ENCODE peak calls at places on chromosomes 12 and 14, in ten cellular contexts. O is esophagus squamous epithelium, N is HCT116, D is ovary, L is transverse colon, G is body of pancreas, F is IMR-90, W is testis, P is right lobe of liver, Z is A549. K is an unnamed sample.
A peak's percentile ranks its signal among the peaks of the same experiment; 100 is the strongest.

GRCh38 chr12:132081423-132081822 is 62.7 kb downstream of the DDX51 start:
- DNase-seq in O (no peak), N (no peak), D (no peak), L (no peak), G (no peak), F (no peak), W (no peak), P (no peak), Z (no peak), K (no peak)

GRCh38 chr14:53954551-53955233 is 1.9 kb downstream of the BMP4 start:
- DNase-seq in O (no peak), N (no peak), D (peak; percentile 39), L (no peak), G (peak; percentile 16), F (peak; percentile 36), W (no peak), P (no peak), Z (peak; percentile 21), K (peak; percentile 28)

GRCh38 chr12:82184844-82185243 is 173.3 kb downstream of the CCDC59 start:
- DNase-seq in O (no peak), N (no peak), D (no peak), L (no peak), G (no peak), F (no peak), W (no peak), P (no peak), Z (no peak), K (no peak)

GRCh38 chr14:35402323-35403084 is 2.0 kb downstream of the NFKBIA start:
- DNase-seq in O (no peak), N (no peak), D (no peak), L (peak; percentile 48), G (peak; percentile 32), F (peak; percentile 56), W (no peak), P (peak; percentile 77), Z (no peak), K (no peak)

GRCh38 chr12:93699271-93700141 is 22.3 kb downstream of the CRADD start:
- DNase-seq in O (no peak), N (no peak), D (no peak), L (no peak), G (no peak), F (peak; percentile 93), W (no peak), P (no peak), Z (no peak), K (no peak)

GRCh38 chr12:113971392-113971791 is 5.3 kb upstream of the RBM19 start:
- DNase-seq in O (no peak), N (no peak), D (no peak), L (no peak), G (no peak), F (no peak), W (no peak), P (no peak), Z (no peak), K (no peak)

GRCh38 chr14:64337901-64338615 is 43.9 kb upstream of the ESR2 start:
- DNase-seq in O (no peak), N (no peak), D (no peak), L (peak; percentile 59), G (peak; percentile 59), F (peak; percentile 58), W (peak; percentile 79), P (no peak), Z (peak; percentile 77), K (peak; percentile 19)

GRCh38 chr14:95889236-95889979 is 12.8 kb downstream of the TUNAR start:
- DNase-seq in O (no peak), N (no peak), D (no peak), L (no peak), G (no peak), F (no peak), W (no peak), P (no peak), Z (no peak), K (no peak)

GRCh38 chr14:59576332-59577294 is at the start of gene CCDC175:
- DNase-seq in O (no peak), N (peak; percentile 60), D (peak; percentile 17), L (peak; percentile 92), G (peak; percentile 90), F (peak; percentile 71), W (peak; percentile 97), P (peak; percentile 88), Z (peak; percentile 87), K (peak; percentile 89)

GRCh38 chr12:94037444-94037843 is 110.9 kb upstream of the PLXNC1 start:
- DNase-seq in O (no peak), N (no peak), D (no peak), L (no peak), G (no peak), F (no peak), W (no peak), P (no peak), Z (no peak), K (no peak)

GRCh38 chr12:52079576-52080402 is at the start of gene SMIM41:
- DNase-seq in O (no peak), N (no peak), D (peak; percentile 34), L (no peak), G (no peak), F (no peak), W (no peak), P (no peak), Z (no peak), K (no peak)
- TF ChIP-seq POLR2A in O (no peak), N (no peak), D (no peak), L (no peak), G (no peak), F (peak; percentile 10), W (no peak), P (no peak), Z (no peak), K (no peak)

GRCh38 chr12:89621511-89621910 is 87.1 kb downstream of the ATP2B1 start:
- DNase-seq in O (no peak), N (no peak), D (no peak), L (no peak), G (no peak), F (no peak), W (no peak), P (no peak), Z (no peak), K (no peak)
- H3K27ac ChIP-seq in O (no peak overlapping the region), N (no peak overlapping the region), D (no peak overlapping the region), L (no peak overlapping the region), G (no peak overlapping the region), F (no peak overlapping the region), W (no peak overlapping the region), P (no peak overlapping the region), Z (no peak overlapping the region), K (no peak overlapping the region)

GRCh38 chr12:56256326-56256960 is 1.7 kb downstream of the ANKRD52 start:
- DNase-seq in O (no peak), N (no peak), D (no peak), L (no peak), G (no peak), F (peak; percentile 46), W (no peak), P (peak; percentile 16), Z (no peak), K (peak; percentile 35)

GRCh38 chr12:56258820-56259183 is 618 bp upstream of the ANKRD52 start:
- DNase-seq in O (no peak), N (no peak), D (no peak), L (no peak), G (no peak), F (no peak), W (no peak), P (no peak), Z (no peak), K (no peak)

GRCh38 chr12:56257071-56257470 is 1.1 kb downstream of the ANKRD52 start:
- DNase-seq in O (no peak), N (no peak), D (no peak), L (no peak), G (no peak), F (no peak), W (no peak), P (peak; percentile 12), Z (no peak), K (no peak)

GRCh38 chr12:56257491-56258067 is 605 bp downstream of the ANKRD52 start:
- DNase-seq in O (no peak), N (no peak), D (no peak), L (no peak), G (peak; percentile 39), F (peak; percentile 11), W (peak; percentile 37), P (no peak), Z (peak; percentile 44), K (no peak)

DNA sequence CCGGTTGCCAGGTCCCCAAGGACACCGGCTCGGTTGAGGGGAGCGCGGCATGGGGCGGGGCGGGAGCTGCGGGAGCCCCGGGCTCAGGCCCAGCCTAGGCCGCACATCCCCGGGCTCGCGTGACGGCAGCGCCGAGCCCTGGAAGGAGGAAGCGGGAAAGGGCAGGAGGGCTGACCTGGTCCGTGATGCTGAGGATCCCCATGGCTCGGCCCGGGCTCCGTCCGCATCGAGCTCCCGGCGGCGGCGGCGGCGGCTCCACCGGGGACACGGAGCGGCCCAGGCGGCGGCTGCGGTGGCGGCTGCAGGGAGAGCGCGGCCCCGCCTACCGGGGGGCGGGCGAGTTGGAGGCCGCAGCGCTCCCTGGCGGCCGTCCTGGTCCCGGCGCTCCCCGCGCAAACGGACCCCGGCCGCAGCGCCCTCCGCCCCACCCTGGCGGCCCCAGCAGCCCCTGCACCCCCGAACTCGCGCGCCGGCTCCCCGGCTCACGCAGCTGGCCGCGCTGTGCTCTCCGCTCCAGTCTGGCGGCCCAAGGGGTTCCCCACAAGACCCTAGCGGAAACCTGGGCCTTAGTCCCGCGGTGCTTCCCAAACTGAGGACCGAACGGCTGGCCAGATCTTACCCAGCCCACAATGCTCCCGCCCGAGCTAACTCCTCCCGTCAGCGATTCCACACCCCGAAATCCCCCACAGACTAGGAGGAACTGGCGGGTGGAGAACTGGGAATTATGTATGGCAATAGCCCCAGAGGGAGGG is at the start of gene ANKRD52:
- DNase-seq in O (no peak), N (no peak), D (peak; percentile 72), L (peak; percentile 81), G (peak; percentile 74), F (peak; percentile 71), W (peak; percentile 78), P (peak; percentile 79), Z (peak; percentile 80), K (peak; percentile 82)
- TF ChIP-seq POLR2A in O (no peak), N (no peak), D (peak; percentile 2), L (no peak), G (peak; percentile 42), F (no peak), W (no peak), P (peak; percentile 40), Z (peak; percentile 65), K (no peak)

GRCh38 chr14:61341275-61342210 is 20.2 kb downstream of the PRKCH start:
- DNase-seq in O (no peak), N (no peak), D (no peak), L (no peak), G (no peak), F (no peak), W (no peak), P (no peak), Z (no peak), K (no peak)

GRCh38 chr14:61343471-61343870 is 22.1 kb downstream of the PRKCH start:
- DNase-seq in O (no peak), N (no peak), D (no peak), L (no peak), G (no peak), F (no peak), W (no peak), P (no peak), Z (no peak), K (no peak)

GRCh38 chr14:61342941-61343340 is 21.6 kb downstream of the PRKCH start:
- DNase-seq in O (no peak), N (no peak), D (no peak), L (no peak), G (no peak), F (no peak), W (no peak), P (no peak), Z (no peak), K (no peak)

GRCh38 chr14:61343991-61344405 is 22.6 kb downstream of the PRKCH start:
- DNase-seq in O (no peak), N (no peak), D (no peak), L (no peak), G (no peak), F (no peak), W (no peak), P (no peak), Z (no peak), K (no peak)

GRCh38 chr14:61342486-61342885 is 21.1 kb downstream of the PRKCH start:
- DNase-seq in O (no peak), N (no peak), D (no peak), L (peak; percentile 40), G (no peak), F (no peak), W (no peak), P (no peak), Z (no peak), K (no peak)
- H3K27ac ChIP-seq in O (peak overlapping the region; percentile 70), N (no peak overlapping the region), D (no peak overlapping the region), L (peak overlapping the region; percentile 74), G (no peak overlapping the region), F (no peak overlapping the region), W (no peak overlapping the region), P (peak overlapping the region; percentile 12), Z (no peak overlapping the region), K (peak overlapping the region; percentile 52)

K was measured in heart left ventricle.